ENCODE peak calls at places on chromosomes 5 and 9, in eight cellular contexts. X, R, Z, L, J, K, C and B are unnamed samples.

GRCh38 chr9:133368249-133368881 is 7.5 kb downstream of the SURF4 start:
- DNase-seq in J (peak; percentile 30), Z (no peak), L (no peak), C (no peak), X (no peak), R (no peak), K (no peak), B (no peak)

GRCh38 chr5:171418982-171419662 is at the start of gene FGF18:
- DNase-seq in C (no peak), R (peak; percentile 79), L (peak; percentile 74), X (no peak), K (peak; percentile 58), J (peak; percentile 70), Z (peak; percentile 56), B (peak; percentile 65)

GRCh38 chr5:34410411-34411139 is 245.6 kb upstream of the RAI14 start:
- DNase-seq in L (no peak), J (peak; percentile 59), K (no peak), X (no peak), C (no peak), R (peak; percentile 75), Z (no peak), B (no peak)

GRCh38 chr5:30698217-30698616 is 495.3 kb upstream of the CDH6 start:
- DNase-seq in R (no peak), Z (no peak), X (no peak), C (no peak), K (no peak), J (no peak), L (no peak), B (no peak)

GRCh38 chr5:134132372-134133212 is 18.1 kb downstream of the TCF7 start:
- DNase-seq in R (no peak), L (peak; percentile 82), X (peak; percentile 85), J (no peak), K (no peak), C (no peak), Z (no peak), B (peak; percentile 52)

GRCh38 chr5:3331819-3332218 is 263.8 kb upstream of the IRX1 start:
- DNase-seq in C (no peak), Z (no peak), K (no peak), L (no peak), X (no peak), J (no peak), R (no peak), B (no peak)

GRCh38 chr5:170216262-170216864 is 16.4 kb upstream of the C5orf58 start:
- DNase-seq in J (peak; percentile 68), R (peak; percentile 57), L (peak; percentile 49), C (no peak), Z (peak; percentile 45), X (no peak), K (peak; percentile 74), B (no peak)

GRCh38 chr9:87662808-87663528 is 63.0 kb upstream of the CTSL start:
- DNase-seq in K (peak; percentile 77), R (peak; percentile 85), Z (peak; percentile 78), J (peak; percentile 78), X (peak; percentile 31), C (peak; percentile 81), L (peak; percentile 65), B (peak; percentile 73)

GRCh38 chr5:1297243-1297642 is 2.4 kb upstream of the TERT start:
- DNase-seq in J (no peak), C (peak; percentile 18), X (no peak), R (no peak), K (no peak), Z (no peak), L (no peak), B (no peak)

GRCh38 chr9:22447607-22448305 is 1.1 kb downstream of the DMRTA1 start:
- DNase-seq in R (peak; percentile 2), L (no peak), C (peak; percentile 58), X (no peak), Z (no peak), K (no peak), J (peak; percentile 17), B (peak; percentile 43)
- TF ChIP-seq CTCF in R (no peak), L (no peak), C (no peak), X (no peak), Z (no peak), K (no peak), J (no peak), B (no peak)

GRCh38 chr9:83919111-83919510 is 2.1 kb downstream of the KIF27 start:
- DNase-seq in K (no peak), X (no peak), Z (no peak), R (no peak), J (no peak), C (no peak), L (no peak), B (no peak)

GRCh38 chr9:83920942-83921707 is at the start of gene KIF27:
- DNase-seq in X (peak; percentile 98), R (peak; percentile 95), J (peak; percentile 98), Z (peak; percentile 95), C (peak; percentile 99), L (peak; percentile 95), K (peak; percentile 98), B (peak; percentile 100)

DNA sequence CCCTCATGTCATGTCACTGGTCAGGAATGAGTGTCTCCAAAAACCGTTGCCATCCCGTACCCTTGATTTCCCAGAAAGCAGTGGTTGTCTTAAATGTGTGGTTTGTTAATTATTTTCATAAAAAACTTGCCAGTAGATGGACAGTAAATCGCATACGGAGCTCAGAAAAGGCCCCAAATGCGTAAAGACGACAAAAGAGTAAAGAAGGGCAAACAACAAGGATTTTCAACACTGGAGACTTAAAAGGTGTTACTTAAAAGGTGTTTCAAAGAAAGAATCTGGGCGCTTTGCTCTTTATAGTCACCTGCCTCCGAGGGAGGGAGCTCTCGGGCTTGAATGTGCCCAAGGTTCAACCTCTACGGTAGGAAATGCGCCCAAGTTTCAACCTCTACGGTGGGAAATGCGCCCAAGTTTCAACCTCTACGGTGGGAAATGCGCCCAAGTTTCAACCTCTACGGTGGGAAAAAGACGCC is 727 bp downstream of the KIF27 start:
- DNase-seq in R (peak; percentile 50), L (no peak), J (peak; percentile 71), X (no peak), K (peak; percentile 50), C (peak; percentile 65), Z (peak; percentile 63), B (no peak)
- TF ChIP-seq CTCF in R (peak; percentile 57), L (peak; percentile 48), J (peak; percentile 43), X (no peak), K (peak; percentile 52), C (peak; percentile 48), Z (peak; percentile 55), B (no peak)

GRCh38 chr5:84564311-84564710 is 179.6 kb upstream of the EDIL3 start:
- DNase-seq in K (peak; percentile 0), Z (peak; percentile 56), L (no peak), R (peak; percentile 62), J (peak; percentile 65), C (no peak), X (no peak), B (no peak)
- TF ChIP-seq CTCF in K (no peak), Z (no peak), L (no peak), R (no peak), J (no peak), C (no peak), X (no peak), B (no peak)

GRCh38 chr9:37551468-37551867 is 24.7 kb downstream of the FBXO10 start:
- DNase-seq in Z (no peak), C (no peak), R (no peak), X (no peak), J (no peak), L (no peak), K (no peak), B (no peak)

GRCh38 chr9:37551888-37552287 is 24.3 kb downstream of the FBXO10 start:
- DNase-seq in J (no peak), C (no peak), K (no peak), R (no peak), L (no peak), Z (no peak), X (no peak), B (no peak)

GRCh38 chr9:37550781-37551180 is 25.4 kb downstream of the FBXO10 start:
- DNase-seq in Z (no peak), J (peak; percentile 47), X (no peak), R (peak; percentile 41), C (no peak), L (no peak), K (peak; percentile 7), B (no peak)

GRCh38 chr9:37547328-37547878 is 28.8 kb downstream of the FBXO10 start:
- DNase-seq in J (no peak), C (no peak), L (no peak), Z (no peak), R (no peak), K (no peak), X (no peak), B (no peak)

DNA sequence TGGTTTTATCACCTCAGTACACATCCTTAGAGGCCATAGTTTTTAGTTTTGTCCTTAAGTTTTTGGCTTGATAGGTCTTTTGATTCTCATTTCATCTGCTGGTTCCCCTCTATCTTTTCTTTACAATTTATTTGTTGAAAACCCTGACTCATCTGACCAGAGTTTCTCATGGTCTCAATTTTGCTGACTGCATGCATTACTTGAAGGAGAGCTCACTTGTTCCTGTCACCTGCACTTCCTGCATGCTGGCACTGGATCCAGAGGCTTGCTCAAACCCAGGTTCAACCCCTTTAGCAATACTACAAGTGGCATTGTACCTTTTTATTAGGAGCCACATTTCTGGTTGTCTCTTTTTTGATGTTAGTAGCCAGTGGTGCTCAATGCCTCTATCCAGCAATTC is 26.7 kb downstream of the FBXO10 start:
- DNase-seq in Z (peak; percentile 19), J (no peak), K (no peak), X (no peak), C (no peak), R (peak; percentile 25), L (no peak), B (no peak)
- TF ChIP-seq CTCF in Z (no peak), J (no peak), K (no peak), X (no peak), C (no peak), R (no peak), L (no peak), B (no peak)

DNA sequence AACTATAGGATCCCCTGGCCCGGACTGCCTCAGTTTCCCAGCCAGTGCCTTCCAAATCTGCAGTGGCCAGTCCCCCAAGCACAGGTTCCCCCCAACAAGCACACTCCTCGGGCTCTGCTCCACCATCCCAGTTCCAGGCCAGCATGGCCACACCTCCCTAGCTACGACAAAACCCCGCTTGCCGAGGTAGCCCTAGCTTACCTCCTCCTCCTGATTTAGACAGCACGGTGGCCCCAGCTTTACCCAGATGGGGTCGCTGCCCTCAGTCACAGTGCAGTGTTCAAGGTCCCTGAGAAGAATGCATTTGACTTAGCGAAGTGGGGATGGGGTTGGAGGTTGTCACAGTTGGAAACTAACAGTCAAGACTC is 40.8 kb upstream of the GARNL3 start:
- DNase-seq in C (no peak), R (no peak), X (no peak), K (no peak), J (no peak), L (no peak), Z (no peak), B (no peak)
- TF ChIP-seq CTCF in C (no peak), R (no peak), X (no peak), K (no peak), J (no peak), L (no peak), Z (no peak), B (no peak)

GRCh38 chr9:5749306-5749705 is 83.6 kb downstream of the ERMP1 start:
- DNase-seq in K (no peak), X (no peak), J (no peak), Z (no peak), C (no peak), R (no peak), L (no peak), B (no peak)
- TF ChIP-seq CTCF in K (no peak), X (no peak), J (no peak), Z (no peak), C (no peak), R (no peak), L (no peak), B (no peak)